ENCODE peak calls at places on chromosomes 7 and 10, in five cellular contexts. I is GM12891, E is K562, B is GM12878, T is H1. L is an unnamed sample.

GRCh38 chr10:29828978-29829377 is 194.2 kb upstream of the SVIL start:
- DNase-seq in I (no peak), E (no peak), B (no peak), T (no peak), L (no peak)

GRCh38 chr10:55813451-55814170 is 547.4 kb downstream of the ZWINT start:
- DNase-seq in I (no peak), E (no peak), B (no peak), T (no peak), L (no peak)

GRCh38 chr7:154856737-154857136 is 146.2 kb downstream of the PAXIP1 start:
- DNase-seq in I (no peak), E (no peak), B (no peak), T (no peak), L (no peak)

GRCh38 chr10:11742009-11742778 is at the start of gene ECHDC3:
- DNase-seq in I (peak), E (peak), B (no peak), T (no peak), L (peak)

GRCh38 chr7:134553976-134554375 is 5.1 kb downstream of the AKR1B15 start:
- DNase-seq in I (no peak), E (no peak), B (no peak), T (no peak), L (no peak)

GRCh38 chr10:12670004-12670403 is 320.7 kb downstream of the CAMK1D start:
- DNase-seq in I (no peak), E (no peak), B (no peak), T (no peak), L (no peak)

GRCh38 chr10:70465832-70466231 is 12.7 kb upstream of the PALD1 start:
- DNase-seq in I (no peak), E (no peak), B (no peak), T (no peak), L (no peak)

GRCh38 chr7:94710256-94710655 is 54.3 kb upstream of the SGCE start:
- DNase-seq in I (no peak), E (no peak), B (no peak), T (no peak), L (no peak)

GRCh38 chr10:61900829-61901783 is at the start of gene ARID5B:
- DNase-seq in I (no peak), E (peak), B (no peak), T (no peak), L (no peak)

GRCh38 chr7:117320523-117320922 is 2.3 kb downstream of the WNT2 start:
- DNase-seq in I (no peak), E (no peak), B (no peak), T (no peak), L (no peak)

GRCh38 chr7:102287465-102288146 is 938 bp downstream of the SH2B2 start:
- DNase-seq in I (no peak), E (no peak), B (no peak), T (no peak), L (no peak)

GRCh38 chr10:26437637-26438461 is at the start of gene APBB1IP:
- DNase-seq in I (no peak), E (no peak), B (peak), T (no peak), L (no peak)

GRCh38 chr7:13988011-13988410 is 1.5 kb downstream of the ETV1 start:
- DNase-seq in I (no peak), E (no peak), B (no peak), T (no peak), L (no peak)

GRCh38 chr7:5636914-5637313 is 144.5 kb downstream of the RNF216 start:
- DNase-seq in I (no peak), E (no peak), B (no peak), T (no peak), L (no peak)

GRCh38 chr7:81248420-81248819 is 329.6 kb upstream of the SEMA3C start:
- DNase-seq in I (no peak), E (no peak), B (no peak), T (no peak), L (no peak)

GRCh38 chr10:112490543-112490942 is 43.5 kb downstream of the VTI1A start:
- DNase-seq in I (no peak), E (no peak), B (no peak), T (no peak), L (no peak)

GRCh38 chr7:36348771-36349170 is 40.9 kb upstream of the ANLN start:
- DNase-seq in I (no peak), E (no peak), B (no peak), T (no peak), L (no peak)

GRCh38 chr10:132919374-132920100 is 22.8 kb downstream of the CFAP46 start:
- DNase-seq in I (no peak), E (no peak), B (no peak), T (no peak), L (no peak)

GRCh38 chr10:65805993-65806392 is 1119.8 kb upstream of the LRRTM3 start:
- DNase-seq in I (no peak), E (no peak), B (no peak), T (no peak), L (no peak)

GRCh38 chr7:155444746-155445145 is 13.2 kb upstream of the EN2 start:
- DNase-seq in I (no peak), E (no peak), B (no peak), T (no peak), L (no peak)

GRCh38 chr7:158279539-158280466 is 307.8 kb downstream of the PTPRN2 start:
- DNase-seq in I (no peak), E (no peak), B (no peak), T (no peak), L (no peak)

DNA sequence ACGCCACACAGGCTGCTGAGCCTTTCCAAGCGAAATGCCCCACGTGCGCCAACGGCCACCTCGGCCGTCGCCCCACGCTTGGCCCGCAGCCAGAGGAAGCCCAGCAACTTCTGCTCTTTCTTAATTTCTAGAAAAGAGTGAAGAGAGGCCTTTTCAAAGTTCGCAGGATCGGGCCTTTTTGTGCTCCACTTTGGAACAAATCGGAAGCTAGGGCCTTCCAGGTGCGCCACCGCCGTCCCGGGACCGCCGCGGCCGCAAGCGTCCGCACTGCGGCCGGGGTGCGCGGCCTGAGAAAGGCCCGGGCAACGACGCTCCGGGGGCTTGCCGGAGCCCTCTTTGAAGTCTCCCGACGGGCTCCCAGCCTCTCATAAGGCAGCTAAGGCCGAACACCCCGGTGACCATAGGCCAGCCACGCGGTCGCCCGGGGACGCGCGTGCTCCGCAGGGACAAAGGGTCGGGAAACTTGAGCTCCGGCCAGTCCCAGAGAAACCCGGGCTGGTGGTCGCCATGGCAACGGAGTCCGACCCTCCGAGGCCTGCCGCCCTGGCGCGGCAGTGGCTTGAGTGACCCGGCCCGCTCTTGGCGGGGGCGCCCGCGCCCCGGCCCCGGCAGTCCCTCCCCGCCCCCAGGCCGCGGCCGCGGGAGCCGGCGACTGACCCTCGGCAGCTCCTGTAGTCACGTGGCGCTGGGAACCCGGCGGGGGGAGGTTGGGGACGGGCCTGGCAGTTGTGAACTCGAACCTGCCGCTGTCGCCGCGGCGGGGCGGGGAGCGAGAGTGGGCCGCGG is at the start of gene REPIN1:
- DNase-seq in I (peak), E (peak), B (no peak), T (no peak), L (peak)
- TF ChIP-seq POLR2A in I (no peak), E (peak), B (peak), T (peak), L (peak)

DNA sequence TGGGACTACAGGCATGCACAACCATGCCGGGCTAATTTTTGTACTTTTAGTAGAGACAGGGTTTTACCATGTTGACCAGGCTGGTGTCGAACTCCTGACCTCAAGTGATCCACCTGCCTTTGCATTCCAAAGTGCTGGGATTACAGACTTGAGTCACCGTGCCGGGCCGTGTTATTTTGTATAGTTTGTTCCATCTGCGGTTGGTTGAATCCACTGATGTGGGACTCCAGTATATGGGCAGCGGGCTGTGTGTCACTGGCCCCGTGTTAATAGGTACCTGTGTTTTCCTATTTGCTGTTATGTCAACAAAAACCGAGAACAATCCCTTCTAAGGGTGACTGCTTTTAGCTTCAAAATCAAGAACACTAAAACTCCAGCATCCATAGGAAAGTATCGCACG is 297.6 kb upstream of the PITRM1 start:
- DNase-seq in I (no peak), E (no peak), B (no peak), T (no peak), L (no peak)
- TF ChIP-seq TAF1 in I (no peak), E (no peak), B (no peak), T (no peak), L (no peak)

GRCh38 chr10:69332278-69333010 is 54.1 kb downstream of the HK1 start:
- DNase-seq in I (no peak), E (no peak), B (no peak), T (no peak), L (no peak)

GRCh38 chr10:69335063-69335587 is 56.8 kb downstream of the HK1 start:
- DNase-seq in I (no peak), E (peak), B (no peak), T (no peak), L (peak)

GRCh38 chr10:69335613-69336012 is 57.3 kb downstream of the HK1 start:
- DNase-seq in I (no peak), E (no peak), B (no peak), T (no peak), L (no peak)

GRCh38 chr10:69333205-69333604 is 54.9 kb downstream of the HK1 start:
- DNase-seq in I (no peak), E (no peak), B (no peak), T (no peak), L (no peak)

GRCh38 chr10:69334258-69335062 is 56.2 kb downstream of the HK1 start:
- DNase-seq in I (no peak), E (peak), B (no peak), T (no peak), L (no peak)
- TF ChIP-seq POLR2A in I (no peak), E (peak), B (no peak), T (no peak), L (no peak)

GRCh38 chr10:43855667-43856210 is 207.1 kb upstream of the ZNF32 start:
- DNase-seq in I (no peak), E (no peak), B (no peak), T (no peak), L (no peak)

GRCh38 chr10:43856299-43856698 is 207.6 kb upstream of the ZNF32 start:
- DNase-seq in I (no peak), E (no peak), B (no peak), T (no peak), L (no peak)

GRCh38 chr10:43859016-43859525 is 210.4 kb upstream of the ZNF32 start:
- DNase-seq in I (no peak), E (no peak), B (no peak), T (no peak), L (no peak)

GRCh38 chr10:43854042-43854441 is 205.4 kb upstream of the ZNF32 start:
- DNase-seq in I (no peak), E (no peak), B (no peak), T (no peak), L (no peak)

DNA sequence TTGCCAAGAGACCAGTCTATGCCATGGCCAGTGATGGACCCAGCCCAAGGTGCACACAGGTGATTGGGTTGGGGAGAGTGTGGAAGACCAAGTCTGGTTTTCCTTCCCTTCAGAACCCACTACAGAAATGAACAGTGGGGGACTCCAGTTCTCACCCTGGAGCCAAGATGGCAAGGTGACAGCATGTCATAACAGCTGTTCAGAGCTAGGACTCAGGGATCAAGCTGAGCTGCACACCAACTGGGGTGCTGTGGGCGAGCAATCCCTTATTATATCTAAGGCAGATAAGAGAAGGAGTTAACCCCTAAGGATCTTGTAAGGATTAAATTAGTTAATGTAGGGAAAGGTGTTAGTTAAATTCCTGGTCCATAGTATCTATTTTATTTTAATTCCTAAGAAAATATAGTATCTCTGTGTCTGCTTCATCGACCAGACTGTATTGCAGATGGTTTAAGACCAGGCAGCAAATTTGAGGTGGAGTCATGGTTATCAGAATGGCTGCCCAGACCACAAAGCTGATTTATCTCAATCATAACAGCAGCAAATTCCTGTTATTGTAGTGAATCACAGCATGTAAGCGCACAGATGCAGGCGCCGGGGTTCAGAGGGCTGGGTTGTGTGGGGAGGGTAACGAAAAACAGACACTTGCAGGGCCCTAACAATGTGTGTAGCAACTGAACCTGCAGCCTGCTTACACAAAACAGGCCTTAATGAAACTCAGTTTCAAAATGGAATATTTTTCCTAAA is 208.7 kb upstream of the ZNF32 start:
- DNase-seq in I (no peak), E (no peak), B (no peak), T (no peak), L (no peak)
- TF ChIP-seq TAF1 in I (no peak), E (no peak), B (no peak), T (no peak), L (no peak)

GRCh38 chr7:1503390-1503789 is 799 bp downstream of the INTS1 start:
- DNase-seq in I (no peak), E (no peak), B (no peak), T (no peak), L (no peak)

GRCh38 chr7:1508277-1508758 is 4.1 kb upstream of the INTS1 start:
- DNase-seq in I (no peak), E (no peak), B (no peak), T (no peak), L (no peak)

GRCh38 chr7:1503816-1504775 is at the start of gene INTS1:
- DNase-seq in I (peak), E (peak), B (peak), T (peak), L (peak)

GRCh38 chr7:1502845-1503244 is 1.3 kb downstream of the INTS1 start:
- DNase-seq in I (no peak), E (no peak), B (no peak), T (no peak), L (no peak)

DNA sequence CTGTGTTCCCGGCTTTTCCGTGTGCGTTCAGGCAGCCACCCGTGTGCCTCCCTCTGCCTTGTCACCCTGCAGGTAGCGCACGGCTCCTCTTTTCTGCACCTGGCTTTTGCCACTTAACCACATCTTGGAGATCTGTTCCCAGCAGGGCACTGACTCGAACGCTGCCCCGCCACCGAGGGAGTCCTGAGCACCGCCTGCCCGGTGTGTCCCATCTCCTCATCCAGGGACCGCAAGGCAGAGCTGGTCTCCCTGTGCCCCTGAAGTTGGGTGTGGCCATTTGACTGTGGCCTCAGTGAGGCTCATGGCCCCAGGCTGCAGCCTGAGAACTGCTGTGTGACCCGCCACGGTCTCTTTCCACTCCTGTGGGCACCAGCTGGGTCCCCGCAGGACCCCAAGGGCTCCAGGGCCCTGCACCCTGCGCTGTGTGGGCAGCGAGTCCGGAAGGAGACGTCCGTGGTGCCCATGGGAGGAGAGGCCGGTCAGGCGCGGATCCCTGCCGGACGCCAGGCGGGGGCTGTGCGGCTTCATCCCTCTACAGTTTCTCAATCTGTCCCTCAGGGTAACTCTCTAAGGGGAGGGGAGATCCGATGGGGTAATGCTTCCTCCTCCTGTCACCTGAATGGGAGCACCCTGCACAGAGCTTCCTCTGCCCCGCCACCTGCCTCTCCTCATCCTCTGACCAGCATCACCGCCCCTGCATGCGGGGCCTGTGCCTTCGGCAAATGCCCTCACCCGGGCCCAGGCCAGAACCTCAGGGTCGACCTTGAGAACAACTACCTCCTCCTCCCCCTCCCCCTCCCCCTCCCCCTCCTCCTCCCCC is 1.8 kb upstream of the INTS1 start:
- DNase-seq in I (no peak), E (no peak), B (no peak), T (no peak), L (no peak)
- TF ChIP-seq POLR2A in I (no peak), E (no peak), B (no peak), T (no peak), L (no peak)

DNA sequence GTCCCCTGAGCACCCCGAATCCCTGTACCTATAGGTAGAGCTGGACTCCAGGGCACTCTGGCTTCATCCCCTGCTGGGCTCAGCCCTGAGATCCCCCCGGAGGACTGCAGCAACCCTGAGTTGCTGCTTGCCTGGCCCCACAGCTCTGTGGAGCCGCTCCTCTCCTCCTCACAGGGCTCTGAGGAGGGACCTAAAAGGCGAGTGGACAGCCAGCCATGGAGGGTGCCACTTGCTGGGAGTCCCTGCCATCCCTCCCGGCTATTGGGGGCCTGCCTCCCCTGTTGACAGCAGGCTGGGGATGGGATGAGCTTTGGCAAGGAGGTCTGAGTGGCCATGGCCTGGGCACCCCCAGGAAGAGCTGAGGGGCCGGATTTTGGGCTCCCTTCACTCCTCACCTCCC is 28.0 kb upstream of the RASGEF1A start:
- DNase-seq in I (no peak), E (no peak), B (no peak), T (no peak), L (no peak)
- TF ChIP-seq TAF1 in I (no peak), E (no peak), B (no peak), T (no peak), L (no peak)

GRCh38 chr7:44798649-44799275 is 2.3 kb downstream of the PPIA start:
- DNase-seq in I (no peak), E (no peak), B (no peak), T (no peak), L (no peak)

GRCh38 chr7:44799939-44800338 is 3.5 kb downstream of the PPIA start:
- DNase-seq in I (no peak), E (no peak), B (no peak), T (no peak), L (no peak)

GRCh38 chr7:44805950-44806349 is 9.5 kb downstream of the PPIA start:
- DNase-seq in I (no peak), E (no peak), B (no peak), T (no peak), L (no peak)

GRCh38 chr7:44802418-44803025 is 6.0 kb downstream of the PPIA start:
- DNase-seq in I (no peak), E (no peak), B (no peak), T (no peak), L (no peak)

DNA sequence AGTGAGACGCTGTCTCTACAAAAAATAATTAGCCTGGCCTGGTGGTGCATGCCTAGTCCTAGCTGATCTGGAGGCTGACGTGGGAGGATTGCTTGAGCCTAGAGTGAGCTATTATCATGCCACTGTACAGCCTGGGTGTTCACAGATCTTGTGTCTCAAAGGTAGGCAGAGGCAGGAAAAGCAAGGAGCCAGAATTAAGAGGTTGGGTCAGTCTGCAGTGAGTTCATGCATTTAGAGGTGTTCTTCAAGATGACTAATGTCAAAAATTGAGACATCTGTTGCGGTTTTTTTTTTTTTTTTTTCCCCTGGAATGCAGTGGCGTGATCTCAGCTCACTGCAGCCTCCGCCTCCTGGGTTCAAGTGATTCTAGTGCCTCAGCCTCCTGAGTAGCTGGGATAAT is 5.4 kb downstream of the PPIA start:
- DNase-seq in I (no peak), E (no peak), B (no peak), T (no peak), L (no peak)
- TF ChIP-seq POLR2A in I (peak), E (peak), B (peak), T (no peak), L (peak)